ENCODE peak calls at places on chromosomes 12 and 14, in ten cellular contexts. One of them, this sample, is unnamed.
A peak's percentile ranks its signal among the peaks of the same experiment; 100 is the strongest.

GRCh38 chr12:27332407-27333310 is at the start of gene BMAL2:
- DNase-seq in A549: peak; percentile 64
- DNase-seq in transverse colon: peak; percentile 47
- DNase-seq in K562: peak; percentile 43
- DNase-seq in sigmoid colon: no peak
- DNase-seq in IMR-90: peak; percentile 43
- DNase-seq in upper lobe of left lung: peak; percentile 35
- DNase-seq in HCT116: no peak
- DNase-seq in tibial nerve: no peak
- DNase-seq in prostate gland: no peak
- DNase-seq in this sample: peak; percentile 62

GRCh38 chr12:95994476-95994875 is 1.7 kb downstream of the HAL start:
- DNase-seq in prostate gland: no peak
- DNase-seq in IMR-90: no peak
- DNase-seq in sigmoid colon: no peak
- DNase-seq in A549: no peak
- DNase-seq in upper lobe of left lung: no peak
- DNase-seq in transverse colon: no peak
- DNase-seq in HCT116: no peak
- DNase-seq in tibial nerve: no peak
- DNase-seq in K562: no peak
- DNase-seq in this sample: no peak

GRCh38 chr12:3231399-3231876 is 154.3 kb downstream of the TSPAN9 start:
- DNase-seq in IMR-90: no peak
- DNase-seq in prostate gland: no peak
- DNase-seq in upper lobe of left lung: no peak
- DNase-seq in transverse colon: no peak
- DNase-seq in HCT116: no peak
- DNase-seq in sigmoid colon: no peak
- DNase-seq in A549: no peak
- DNase-seq in tibial nerve: no peak
- DNase-seq in K562: no peak
- DNase-seq in this sample: no peak

GRCh38 chr12:54052745-54053624 is 650 bp upstream of the HOXC4 start:
- DNase-seq in sigmoid colon: no peak
- DNase-seq in transverse colon: no peak
- DNase-seq in IMR-90: no peak
- DNase-seq in A549: peak; percentile 43
- DNase-seq in HCT116: no peak
- DNase-seq in tibial nerve: no peak
- DNase-seq in upper lobe of left lung: no peak
- DNase-seq in prostate gland: no peak
- DNase-seq in K562: no peak
- DNase-seq in this sample: no peak

GRCh38 chr12:2283910-2284309 is 231.1 kb downstream of the CACNA1C start:
- DNase-seq in IMR-90: peak; percentile 53
- DNase-seq in upper lobe of left lung: peak; percentile 37
- DNase-seq in prostate gland: peak; percentile 24
- DNase-seq in K562: no peak
- DNase-seq in A549: no peak
- DNase-seq in tibial nerve: no peak
- DNase-seq in HCT116: no peak
- DNase-seq in transverse colon: peak; percentile 8
- DNase-seq in sigmoid colon: no peak
- DNase-seq in this sample: no peak

GRCh38 chr14:59565112-59565511 is 11.5 kb downstream of the CCDC175 start:
- DNase-seq in tibial nerve: no peak
- DNase-seq in sigmoid colon: no peak
- DNase-seq in transverse colon: no peak
- DNase-seq in prostate gland: no peak
- DNase-seq in upper lobe of left lung: no peak
- DNase-seq in HCT116: no peak
- DNase-seq in K562: no peak
- DNase-seq in A549: no peak
- DNase-seq in IMR-90: peak; percentile 11
- DNase-seq in this sample: no peak

GRCh38 chr12:102503056-102503681 is 22.8 kb upstream of the IGF1 start:
- DNase-seq in upper lobe of left lung: no peak
- DNase-seq in IMR-90: no peak
- DNase-seq in tibial nerve: no peak
- DNase-seq in sigmoid colon: no peak
- DNase-seq in HCT116: no peak
- DNase-seq in prostate gland: peak; percentile 9
- DNase-seq in transverse colon: no peak
- DNase-seq in A549: no peak
- DNase-seq in K562: no peak
- DNase-seq in this sample: no peak

GRCh38 chr12:52063986-52064649 is 5.7 kb upstream of the ATG101 start:
- DNase-seq in transverse colon: peak; percentile 39
- DNase-seq in prostate gland: no peak
- DNase-seq in K562: no peak
- DNase-seq in sigmoid colon: peak; percentile 90
- DNase-seq in upper lobe of left lung: no peak
- DNase-seq in A549: no peak
- DNase-seq in tibial nerve: peak; percentile 45
- DNase-seq in IMR-90: peak; percentile 97
- DNase-seq in HCT116: no peak
- DNase-seq in this sample: no peak

GRCh38 chr12:49580572-49581535 is 12.9 kb upstream of the MCRS1 start:
- DNase-seq in tibial nerve: peak; percentile 52
- DNase-seq in IMR-90: peak; percentile 77
- DNase-seq in HCT116: peak; percentile 71
- DNase-seq in upper lobe of left lung: peak; percentile 75
- DNase-seq in prostate gland: peak; percentile 52
- DNase-seq in transverse colon: peak; percentile 76
- DNase-seq in K562: peak; percentile 71
- DNase-seq in A549: peak; percentile 86
- DNase-seq in sigmoid colon: peak; percentile 81
- DNase-seq in this sample: peak; percentile 57

GRCh38 chr12:10861366-10861765 is 12.1 kb upstream of the PRR4 start:
- DNase-seq in A549: no peak
- DNase-seq in tibial nerve: no peak
- DNase-seq in K562: no peak
- DNase-seq in IMR-90: no peak
- DNase-seq in sigmoid colon: no peak
- DNase-seq in upper lobe of left lung: no peak
- DNase-seq in transverse colon: no peak
- DNase-seq in prostate gland: no peak
- DNase-seq in HCT116: no peak
- DNase-seq in this sample: no peak

GRCh38 chr12:89704457-89704856 is 4.2 kb downstream of the ATP2B1 start:
- DNase-seq in upper lobe of left lung: no peak
- DNase-seq in K562: no peak
- DNase-seq in sigmoid colon: no peak
- DNase-seq in A549: no peak
- DNase-seq in HCT116: no peak
- DNase-seq in tibial nerve: no peak
- DNase-seq in IMR-90: no peak
- DNase-seq in prostate gland: no peak
- DNase-seq in transverse colon: no peak
- DNase-seq in this sample: no peak

GRCh38 chr14:103533999-103534575 is 5.1 kb downstream of the TRMT61A start:
- DNase-seq in transverse colon: no peak
- DNase-seq in prostate gland: no peak
- DNase-seq in K562: no peak
- DNase-seq in tibial nerve: no peak
- DNase-seq in IMR-90: no peak
- DNase-seq in sigmoid colon: peak; percentile 69
- DNase-seq in A549: no peak
- DNase-seq in HCT116: no peak
- DNase-seq in upper lobe of left lung: no peak
- DNase-seq in this sample: no peak

GRCh38 chr14:66709292-66709691 is 201.3 kb downstream of the GPHN start:
- DNase-seq in HCT116: peak; percentile 21
- DNase-seq in sigmoid colon: no peak
- DNase-seq in transverse colon: no peak
- DNase-seq in upper lobe of left lung: no peak
- DNase-seq in IMR-90: peak; percentile 19
- DNase-seq in prostate gland: no peak
- DNase-seq in tibial nerve: no peak
- DNase-seq in A549: no peak
- DNase-seq in K562: no peak
- DNase-seq in this sample: no peak

GRCh38 chr12:114995891-114996290 is 311.9 kb upstream of the TBX3 start:
- DNase-seq in tibial nerve: no peak
- DNase-seq in sigmoid colon: no peak
- DNase-seq in upper lobe of left lung: no peak
- DNase-seq in HCT116: no peak
- DNase-seq in IMR-90: peak; percentile 73
- DNase-seq in K562: no peak
- DNase-seq in prostate gland: no peak
- DNase-seq in transverse colon: no peak
- DNase-seq in A549: no peak
- DNase-seq in this sample: no peak

GRCh38 chr14:39974036-39974435 is 541.8 kb upstream of the FBXO33 start:
- DNase-seq in prostate gland: no peak
- DNase-seq in IMR-90: no peak
- DNase-seq in tibial nerve: no peak
- DNase-seq in sigmoid colon: no peak
- DNase-seq in A549: no peak
- DNase-seq in K562: no peak
- DNase-seq in upper lobe of left lung: no peak
- DNase-seq in HCT116: no peak
- DNase-seq in transverse colon: no peak
- DNase-seq in this sample: no peak

GRCh38 chr12:2776129-2776806 is 18.5 kb upstream of the FKBP4 start:
- DNase-seq in IMR-90: no peak
- DNase-seq in K562: no peak
- DNase-seq in upper lobe of left lung: no peak
- DNase-seq in A549: no peak
- DNase-seq in tibial nerve: no peak
- DNase-seq in prostate gland: no peak
- DNase-seq in HCT116: no peak
- DNase-seq in transverse colon: no peak
- DNase-seq in sigmoid colon: no peak
- DNase-seq in this sample: no peak

GRCh38 chr12:109760031-109760929 is 46.7 kb downstream of the FAM222A start:
- DNase-seq in tibial nerve: peak; percentile 9
- DNase-seq in HCT116: no peak
- DNase-seq in K562: no peak
- DNase-seq in transverse colon: peak; percentile 50
- DNase-seq in sigmoid colon: peak; percentile 70
- DNase-seq in upper lobe of left lung: peak; percentile 90
- DNase-seq in prostate gland: no peak
- DNase-seq in IMR-90: no peak
- DNase-seq in A549: no peak
- DNase-seq in this sample: peak; percentile 49

DNA sequence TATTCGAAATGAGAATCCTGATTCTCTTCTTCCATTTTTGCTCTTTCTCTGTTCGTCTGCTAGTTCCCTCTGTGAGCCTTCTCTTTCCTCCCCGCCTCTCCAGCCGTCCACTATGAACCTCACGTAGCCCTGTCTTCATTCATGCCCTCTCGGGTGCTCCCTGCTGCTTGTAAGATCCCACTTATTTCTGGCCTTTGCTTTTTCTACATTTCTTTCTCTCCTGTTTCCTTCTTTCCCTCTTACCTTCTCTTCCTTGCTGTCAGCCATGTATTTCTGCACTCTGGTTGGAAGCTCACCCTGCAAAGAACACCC is 85.9 kb downstream of the SAMD4A start:
- DNase-seq in tibial nerve: no peak
- DNase-seq in A549: no peak
- DNase-seq in sigmoid colon: no peak
- DNase-seq in IMR-90: no peak
- DNase-seq in transverse colon: no peak
- DNase-seq in upper lobe of left lung: no peak
- DNase-seq in HCT116: no peak
- DNase-seq in K562: no peak
- DNase-seq in prostate gland: no peak
- DNase-seq in this sample: no peak
- H3K4me3 ChIP-seq in tibial nerve: peak overlapping the region; percentile 0
- H3K4me3 ChIP-seq in A549: peak overlapping the region; percentile 37
- H3K4me3 ChIP-seq in sigmoid colon: peak overlapping the region; percentile 18
- H3K4me3 ChIP-seq in IMR-90: peak overlapping the region; percentile 16
- H3K4me3 ChIP-seq in transverse colon: peak overlapping the region; percentile 15
- H3K4me3 ChIP-seq in upper lobe of left lung: no peak overlapping the region
- H3K4me3 ChIP-seq in HCT116: no peak overlapping the region
- H3K4me3 ChIP-seq in K562: no peak overlapping the region
- H3K4me3 ChIP-seq in prostate gland: no peak overlapping the region
- H3K4me3 ChIP-seq in this sample: no peak overlapping the region

DNA sequence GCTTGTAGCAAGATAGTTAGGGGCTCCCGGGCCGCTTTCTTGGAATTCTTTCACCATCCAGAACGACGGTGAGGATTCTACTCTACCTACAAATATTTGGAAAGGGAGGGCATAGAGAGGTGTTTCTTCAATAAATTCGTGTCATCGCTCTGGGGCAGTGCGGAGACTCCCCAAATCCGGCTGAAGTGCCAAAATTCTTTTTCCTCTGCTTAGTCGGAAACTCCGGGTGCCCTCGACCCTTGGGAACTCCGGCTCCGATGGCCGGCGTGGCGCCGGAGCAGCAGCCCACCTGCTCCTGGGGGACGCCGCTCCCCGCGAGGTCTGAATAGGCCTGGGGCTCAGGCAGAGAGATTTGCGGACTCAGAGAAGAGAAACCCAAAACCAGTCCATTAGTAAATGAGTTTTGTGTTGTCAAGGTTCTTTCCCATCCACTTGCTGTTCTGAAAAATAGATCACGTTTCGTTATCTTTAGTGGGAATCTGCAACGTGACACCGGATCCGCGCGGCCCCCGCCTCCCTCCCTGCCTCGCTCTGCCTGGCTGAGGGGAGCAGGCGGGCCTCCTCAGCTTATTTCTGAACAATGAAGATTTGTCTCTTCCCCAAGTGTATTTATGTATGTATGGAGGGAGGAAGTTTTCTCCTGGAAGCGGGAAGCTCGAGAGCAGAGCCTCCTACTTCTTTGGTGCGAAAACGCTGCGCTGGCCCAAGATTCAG is 3.6 kb upstream of the SIX1 start:
- DNase-seq in A549: no peak
- DNase-seq in K562: no peak
- DNase-seq in prostate gland: peak; percentile 32
- DNase-seq in tibial nerve: no peak
- DNase-seq in upper lobe of left lung: no peak
- DNase-seq in transverse colon: no peak
- DNase-seq in HCT116: no peak
- DNase-seq in sigmoid colon: no peak
- DNase-seq in IMR-90: peak; percentile 23
- DNase-seq in this sample: no peak
- H3K27ac ChIP-seq in A549: no peak overlapping the region
- H3K27ac ChIP-seq in K562: no peak overlapping the region
- H3K27ac ChIP-seq in prostate gland: peak overlapping the region; percentile 93
- H3K27ac ChIP-seq in tibial nerve: no peak overlapping the region
- H3K27ac ChIP-seq in upper lobe of left lung: no peak overlapping the region
- H3K27ac ChIP-seq in transverse colon: no peak overlapping the region
- H3K27ac ChIP-seq in HCT116: no peak overlapping the region
- H3K27ac ChIP-seq in sigmoid colon: no peak overlapping the region
- H3K27ac ChIP-seq in IMR-90: peak overlapping the region; percentile 6
- H3K27ac ChIP-seq in this sample: no peak overlapping the region

GRCh38 chr12:77060136-77060882 is 5.1 kb downstream of the E2F7 start:
- DNase-seq in transverse colon: no peak
- DNase-seq in HCT116: no peak
- DNase-seq in A549: no peak
- DNase-seq in tibial nerve: no peak
- DNase-seq in upper lobe of left lung: no peak
- DNase-seq in sigmoid colon: no peak
- DNase-seq in IMR-90: no peak
- DNase-seq in K562: no peak
- DNase-seq in prostate gland: no peak
- DNase-seq in this sample: no peak
- TF ChIP-seq POLR2A in transverse colon: no peak
- TF ChIP-seq POLR2A in HCT116: no peak
- TF ChIP-seq POLR2A in A549: no peak
- TF ChIP-seq POLR2A in tibial nerve: no peak
- TF ChIP-seq POLR2A in upper lobe of left lung: no peak
- TF ChIP-seq POLR2A in sigmoid colon: no peak
- TF ChIP-seq POLR2A in IMR-90: no peak
- TF ChIP-seq POLR2A in K562: no peak
- TF ChIP-seq POLR2A in prostate gland: no peak
- TF ChIP-seq POLR2A in this sample: no peak

GRCh38 chr12:79381246-79382208 is 309.2 kb downstream of the PAWR start:
- DNase-seq in tibial nerve: no peak
- DNase-seq in upper lobe of left lung: no peak
- DNase-seq in sigmoid colon: no peak
- DNase-seq in prostate gland: no peak
- DNase-seq in A549: no peak
- DNase-seq in HCT116: no peak
- DNase-seq in K562: no peak
- DNase-seq in IMR-90: no peak
- DNase-seq in transverse colon: no peak
- DNase-seq in this sample: no peak
- H3K4me3 ChIP-seq in tibial nerve: no peak overlapping the region
- H3K4me3 ChIP-seq in upper lobe of left lung: no peak overlapping the region
- H3K4me3 ChIP-seq in sigmoid colon: no peak overlapping the region
- H3K4me3 ChIP-seq in prostate gland: no peak overlapping the region
- H3K4me3 ChIP-seq in A549: no peak overlapping the region
- H3K4me3 ChIP-seq in HCT116: no peak overlapping the region
- H3K4me3 ChIP-seq in K562: no peak overlapping the region
- H3K4me3 ChIP-seq in IMR-90: no peak overlapping the region
- H3K4me3 ChIP-seq in transverse colon: no peak overlapping the region
- H3K4me3 ChIP-seq in this sample: no peak overlapping the region

This sample was measured in Peyer's patch.